ENCODE peak calls at places on chromosomes 11 and 22, in six cellular contexts. H is A549, E is erythroblast, U is transverse colon, B is esophagus squamous epithelium, Z is K562. D is an unnamed sample.

GRCh38 chr22:28346308-28346707 is 333.3 kb downstream of the TTC28 start:
- DNase-seq in H (no peak), E (no peak), U (no peak), B (no peak), Z (no peak), D (no peak)

GRCh38 chr22:44024288-44024908 is at the start of gene PARVB:
- DNase-seq in H (no peak), E (peak), U (peak), B (no peak), Z (peak), D (no peak)

GRCh38 chr11:19199766-19200165 is 2.0 kb downstream of the CSRP3 start:
- DNase-seq in H (no peak), E (no peak), U (no peak), B (no peak), Z (no peak), D (no peak)

GRCh38 chr11:10666556-10666955 is 27.0 kb downstream of the IRAG1 start:
- DNase-seq in H (no peak), E (no peak), U (no peak), B (no peak), Z (no peak), D (no peak)

GRCh38 chr22:48431014-48431413 is 1396.7 kb downstream of the BRD1 start:
- DNase-seq in H (no peak), E (no peak), U (no peak), B (no peak), Z (no peak), D (no peak)

GRCh38 chr11:47870404-47870803 is 22.3 kb upstream of the NUP160 start:
- DNase-seq in H (no peak), E (no peak), U (no peak), B (no peak), Z (no peak), D (no peak)

GRCh38 chr11:75052457-75052856 is 44.2 kb downstream of the OR2AT4 start:
- DNase-seq in H (no peak), E (no peak), U (no peak), B (no peak), Z (no peak), D (no peak)

GRCh38 chr11:57376095-57376812 is 4.7 kb downstream of the PRG3 start:
- DNase-seq in H (no peak), E (no peak), U (no peak), B (no peak), Z (no peak), D (no peak)

GRCh38 chr11:40647290-40647689 is 812.2 kb downstream of the LRRC4C start:
- DNase-seq in H (no peak), E (no peak), U (no peak), B (no peak), Z (no peak), D (no peak)

GRCh38 chr11:10328314-10329090 is 23.6 kb downstream of the ADM start:
- DNase-seq in H (no peak), E (no peak), U (no peak), B (no peak), Z (no peak), D (no peak)

GRCh38 chr11:12983331-12983730 is 25.8 kb upstream of the RASSF10 start:
- DNase-seq in H (no peak), E (no peak), U (no peak), B (no peak), Z (no peak), D (no peak)

GRCh38 chr11:79963886-79964660 is 523.2 kb upstream of the TENM4 start:
- DNase-seq in H (no peak), E (no peak), U (no peak), B (no peak), Z (no peak), D (no peak)

GRCh38 chr11:33227578-33228261 is 29.5 kb upstream of the HIPK3 start:
- DNase-seq in H (no peak), E (no peak), U (no peak), B (no peak), Z (no peak), D (no peak)

GRCh38 chr11:116930177-116930576 is 92.8 kb upstream of the APOA1 start:
- DNase-seq in H (no peak), E (no peak), U (peak), B (no peak), Z (no peak), D (no peak)

GRCh38 chr11:123061403-123062157 is at the start of gene HSPA8:
- DNase-seq in H (no peak), E (peak), U (peak), B (peak), Z (peak), D (no peak)

GRCh38 chr11:129333873-129334272 is 41.8 kb upstream of the BARX2 start:
- DNase-seq in H (peak), E (no peak), U (no peak), B (no peak), Z (no peak), D (no peak)

GRCh38 chr22:17628304-17629166 is at the start of gene ATP6V1E1:
- DNase-seq in H (peak), E (peak), U (peak), B (peak), Z (peak), D (peak)
- TF ChIP-seq POLR2A in H (peak), E (peak), U (peak), B (peak), Z (peak), D (peak)

GRCh38 chr11:36532908-36533601 is 23.0 kb upstream of the TRAF6 start:
- DNase-seq in H (no peak), E (no peak), U (no peak), B (no peak), Z (no peak), D (no peak)
- TF ChIP-seq POLR2A in H (no peak), E (no peak), U (no peak), B (no peak), Z (no peak), D (no peak)

DNA sequence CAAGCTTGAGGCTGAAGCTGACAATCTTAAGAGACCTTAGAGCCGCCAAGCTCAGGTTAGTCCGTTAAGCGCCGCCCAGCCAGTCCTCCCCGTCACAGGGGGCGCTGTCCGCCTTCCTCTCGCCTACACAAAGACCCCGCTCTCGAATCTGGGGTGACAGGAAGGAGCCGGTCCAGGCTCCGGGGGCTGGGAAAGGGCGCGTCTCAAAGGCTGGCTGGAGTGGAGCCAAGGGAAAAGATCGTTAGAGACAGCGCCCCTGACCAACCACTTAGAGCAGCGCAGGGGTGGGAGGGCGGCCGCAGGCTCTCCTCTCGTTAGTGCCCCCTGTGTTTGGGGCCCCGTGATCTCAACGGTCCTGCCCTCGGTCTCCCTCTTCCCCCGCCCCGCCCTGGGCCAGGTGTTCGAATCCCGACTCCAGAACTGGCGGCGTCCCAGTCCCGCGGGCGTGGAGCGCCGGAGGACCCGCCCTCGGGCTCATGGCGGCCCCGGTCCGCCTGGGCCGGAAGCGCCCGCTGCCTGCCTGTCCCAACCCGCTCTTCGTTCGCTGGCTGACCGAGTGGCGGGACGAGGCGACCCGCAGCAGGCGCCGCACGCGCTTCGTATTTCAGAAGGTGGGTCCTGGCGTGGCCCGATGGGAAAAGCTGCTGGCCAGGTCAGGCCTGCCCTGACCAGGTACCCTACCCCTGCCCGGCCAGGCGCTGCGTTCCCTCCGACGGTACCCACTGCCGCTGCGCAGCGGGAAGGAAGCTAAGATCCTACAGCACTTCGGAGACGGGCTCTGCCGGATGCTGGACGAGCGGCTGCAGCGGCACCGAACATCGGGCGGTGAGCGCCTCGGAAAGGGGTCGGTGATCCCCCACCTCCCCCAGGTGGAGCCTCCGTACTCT is at the start of gene MUS81:
- DNase-seq in H (peak), E (peak), U (peak), B (peak), Z (peak), D (peak)
- TF ChIP-seq POLR2A in H (peak), E (peak), U (peak), B (peak), Z (peak), D (peak)

GRCh38 chr11:114197799-114198500 is 98.2 kb upstream of the NNMT start:
- DNase-seq in H (no peak), E (no peak), U (peak), B (no peak), Z (no peak), D (no peak)
- TF ChIP-seq POLR2A in H (no peak), E (no peak), U (peak), B (no peak), Z (no peak), D (no peak)

GRCh38 chr11:111918390-111919256 is at the start of gene C11orf52:
- DNase-seq in H (no peak), E (no peak), U (peak), B (no peak), Z (no peak), D (no peak)
- TF ChIP-seq POLR2A in H (no peak), E (no peak), U (peak), B (no peak), Z (no peak), D (no peak)

DNA sequence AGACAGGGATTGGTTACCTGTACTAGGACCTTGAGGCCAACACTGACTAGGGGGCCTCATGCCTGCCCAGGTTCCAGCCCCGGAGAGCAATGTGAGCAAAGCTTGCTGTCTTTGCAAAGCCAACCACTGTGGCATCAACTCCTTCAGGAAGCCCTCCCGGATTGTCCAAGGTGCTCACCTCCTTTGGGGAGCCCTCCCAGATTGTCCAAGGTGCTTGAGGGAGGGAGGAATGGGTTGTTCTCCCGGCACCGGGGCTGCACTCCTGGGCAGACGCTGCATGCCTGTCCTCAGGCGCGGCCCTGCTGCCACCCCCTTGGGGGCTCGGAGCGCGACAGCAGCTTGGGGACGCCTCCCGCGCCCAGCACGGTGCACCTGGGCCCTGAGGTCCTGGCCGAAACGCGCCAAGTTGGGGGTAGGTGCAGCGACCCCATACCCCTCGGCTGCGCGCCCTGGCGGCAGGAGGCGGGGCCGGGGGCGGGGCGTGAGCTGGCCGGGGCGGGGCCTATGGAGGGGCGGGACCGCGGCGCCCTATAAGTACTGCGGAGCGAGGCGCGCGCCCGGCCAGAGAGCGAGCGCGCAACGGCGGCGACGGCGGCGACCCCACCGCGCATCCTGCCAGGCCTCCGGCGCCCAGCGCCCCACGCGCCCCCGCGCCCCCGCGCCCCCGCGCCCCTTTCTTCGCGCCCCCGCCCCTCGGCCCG is at the start of gene CD81:
- DNase-seq in H (peak), E (peak), U (no peak), B (no peak), Z (peak), D (peak)
- TF ChIP-seq POLR2A in H (peak), E (no peak), U (no peak), B (no peak), Z (no peak), D (peak)

GRCh38 chr22:39571538-39571937 is 985 bp downstream of the CACNA1I start:
- DNase-seq in H (no peak), E (no peak), U (no peak), B (no peak), Z (no peak), D (no peak)
- TF ChIP-seq POLR2A in H (no peak), E (no peak), U (no peak), B (no peak), Z (no peak), D (no peak)

GRCh38 chr11:502288-503178 is 4.5 kb downstream of the RNH1 start:
- DNase-seq in H (no peak), E (no peak), U (no peak), B (no peak), Z (no peak), D (no peak)
- TF ChIP-seq POLR2A in H (no peak), E (no peak), U (no peak), B (no peak), Z (no peak), D (no peak)

GRCh38 chr11:118435893-118436624 is at the start of gene KMT2A:
- DNase-seq in H (peak), E (peak), U (peak), B (peak), Z (peak), D (peak)
- TF ChIP-seq POLR2A in H (peak), E (peak), U (no peak), B (no peak), Z (peak), D (peak)

D was measured in H54.